ENCODE peak calls at places on chromosomes 11 and 22, in seven cellular contexts. A is heart right ventricle, U is amniotic epithelial cell, R is AG08396, I is activated T-cell treated with anti-CD3 and anti-CD28 coated beads for 1 hour, F is C1 segment of cervical spinal cord, W is astrocyte of the spinal cord. B is an unnamed sample.
A peak's percentile ranks its signal among the peaks of the same experiment; 100 is the strongest.

GRCh38 chr11:14414470-14415461 is 55.8 kb upstream of the RRAS2 start:
- DNase-seq in A (no peak), U (peak; percentile 83), R (no peak), I (peak; percentile 46), F (no peak), W (no peak), B (peak; percentile 19)

GRCh38 chr11:112694244-112694643 is 267.0 kb upstream of the NCAM1 start:
- DNase-seq in A (no peak), U (no peak), R (no peak), I (no peak), F (no peak), W (no peak), B (no peak)

GRCh38 chr11:11970556-11970955 is 37.9 kb downstream of the DKK3 start:
- DNase-seq in A (no peak), U (no peak), R (no peak), I (no peak), F (no peak), W (no peak), B (no peak)

GRCh38 chr11:126082251-126083109 is 19.8 kb upstream of the CDON start:
- DNase-seq in A (no peak), U (no peak), R (no peak), I (no peak), F (peak; percentile 50), W (no peak), B (no peak)

GRCh38 chr11:120205596-120206161 is 5.2 kb upstream of the OAF start:
- DNase-seq in A (no peak), U (peak; percentile 81), R (peak; percentile 70), I (no peak), F (no peak), W (peak; percentile 52), B (no peak)

GRCh38 chr11:17014321-17014773 is at the start of gene PLEKHA7:
- DNase-seq in A (no peak), U (no peak), R (peak; percentile 42), I (peak; percentile 8), F (no peak), W (no peak), B (no peak)

GRCh38 chr11:9169595-9170295 is 78.3 kb upstream of the SCUBE2 start:
- DNase-seq in A (no peak), U (peak; percentile 65), R (no peak), I (no peak), F (no peak), W (no peak), B (no peak)

GRCh38 chr11:5624489-5625278 is at the start of gene TRIM34:
- DNase-seq in A (no peak), U (peak; percentile 68), R (peak; percentile 78), I (peak; percentile 41), F (peak; percentile 8), W (peak; percentile 67), B (peak; percentile 23)

GRCh38 chr11:106086135-106086534 is 8.7 kb downstream of the AASDHPPT start:
- DNase-seq in A (no peak), U (peak; percentile 20), R (no peak), I (no peak), F (no peak), W (no peak), B (no peak)

GRCh38 chr22:35611891-35612576 is 5.1 kb downstream of the MB start:
- DNase-seq in A (no peak), U (peak; percentile 43), R (no peak), I (no peak), F (no peak), W (no peak), B (no peak)

GRCh38 chr22:28907311-28908008 is 24.1 kb downstream of the ZNRF3 start:
- DNase-seq in A (no peak), U (no peak), R (no peak), I (no peak), F (no peak), W (peak; percentile 58), B (no peak)

GRCh38 chr11:123100378-123101085 is 38.6 kb upstream of the HSPA8 start:
- DNase-seq in A (no peak), U (no peak), R (no peak), I (no peak), F (peak; percentile 7), W (peak; percentile 15), B (no peak)

GRCh38 chr11:34363363-34364084 is 5.7 kb upstream of the ABTB2 start:
- DNase-seq in A (no peak), U (peak; percentile 50), R (no peak), I (no peak), F (no peak), W (no peak), B (no peak)

GRCh38 chr11:121437018-121437685 is 15.0 kb upstream of the SORL1 start:
- DNase-seq in A (no peak), U (peak; percentile 52), R (no peak), I (no peak), F (no peak), W (no peak), B (no peak)

GRCh38 chr11:75625970-75626691 is 42.7 kb downstream of the MAP6 start:
- DNase-seq in A (no peak), U (peak; percentile 81), R (peak; percentile 78), I (no peak), F (no peak), W (peak; percentile 85), B (no peak)

GRCh38 chr22:23376256-23376655 is 195.9 kb downstream of the BCR start:
- DNase-seq in A (no peak), U (no peak), R (no peak), I (no peak), F (no peak), W (no peak), B (no peak)

GRCh38 chr22:48153726-48154125 is 1391.3 kb downstream of the TBC1D22A start:
- DNase-seq in A (no peak), U (no peak), R (no peak), I (no peak), F (no peak), W (no peak), B (no peak)

GRCh38 chr11:106621479-106621878 is 396.8 kb downstream of the GUCY1A2 start:
- DNase-seq in A (no peak), U (no peak), R (no peak), I (no peak), F (no peak), W (no peak), B (no peak)

GRCh38 chr11:115916596-115916995 is 412.4 kb upstream of the CADM1 start:
- DNase-seq in A (no peak), U (no peak), R (peak; percentile 13), I (no peak), F (no peak), W (no peak), B (no peak)

GRCh38 chr11:109338131-109338530 is 83.9 kb upstream of the C11orf87 start:
- DNase-seq in A (no peak), U (no peak), R (no peak), I (no peak), F (no peak), W (peak; percentile 36), B (no peak)

GRCh38 chr22:29879738-29880137 is 3.2 kb upstream of the MTMR3 start:
- DNase-seq in A (no peak), U (peak; percentile 11), R (no peak), I (no peak), F (no peak), W (no peak), B (no peak)

GRCh38 chr22:32531955-32532818 is 57.6 kb downstream of the FBXO7 start:
- DNase-seq in A (peak; percentile 92), U (peak; percentile 36), R (peak; percentile 94), I (no peak), F (no peak), W (peak; percentile 77), B (no peak)

GRCh38 chr11:128859563-128860441 is 7.3 kb downstream of the KCNJ1 start:
- DNase-seq in A (peak; percentile 80), U (peak; percentile 51), R (peak; percentile 72), I (peak; percentile 69), F (peak; percentile 4), W (peak; percentile 48), B (peak; percentile 70)

GRCh38 chr22:38773363-38773946 is 17.7 kb upstream of the SUN2 start:
- DNase-seq in A (no peak), U (no peak), R (no peak), I (no peak), F (no peak), W (no peak), B (no peak)

GRCh38 chr11:75223954-75224643 is 16.5 kb upstream of the TPBGL start:
- DNase-seq in A (no peak), U (no peak), R (no peak), I (no peak), F (no peak), W (no peak), B (no peak)

GRCh38 chr11:113176561-113176960 is 137.8 kb upstream of the TTC12 start:
- DNase-seq in A (no peak), U (no peak), R (no peak), I (no peak), F (no peak), W (peak; percentile 57), B (no peak)

GRCh38 chr11:77879218-77879617 is 58.3 kb downstream of the AAMDC start:
- DNase-seq in A (peak; percentile 58), U (peak; percentile 29), R (no peak), I (no peak), F (no peak), W (peak; percentile 18), B (no peak)

B was measured in T-helper 17 cell.